ENCODE peak calls at places on chromosomes 6 and 20, in seven cellular contexts. S, M, V, Q, F, A and D are unnamed samples.

GRCh38 chr20:51369503-51369902 is 173.0 kb downstream of the NFATC2 start:
- DNase-seq in S (no peak), M (no peak), V (no peak), Q (no peak), F (no peak), A (no peak), D (no peak)

GRCh38 chr6:20476501-20477043 is 57.7 kb upstream of the CDKAL1 start:
- DNase-seq in S (no peak), M (no peak), V (no peak), Q (no peak), F (no peak), A (no peak), D (no peak)

GRCh38 chr6:30500421-30501069 is 11.2 kb downstream of the HLA-E start:
- DNase-seq in S (no peak), M (peak; percentile 85), V (no peak), Q (no peak), F (no peak), A (no peak), D (no peak)

GRCh38 chr6:56891754-56892153 is 63.2 kb upstream of the BEND6 start:
- DNase-seq in S (no peak), M (no peak), V (no peak), Q (no peak), F (no peak), A (no peak), D (peak; percentile 24)

GRCh38 chr6:168232046-168232445 is 87.5 kb downstream of the DACT2 start:
- DNase-seq in S (no peak), M (no peak), V (no peak), Q (no peak), F (no peak), A (no peak), D (no peak)

GRCh38 chr6:158861686-158862381 is 42.7 kb upstream of the EZR start:
- DNase-seq in S (no peak), M (peak; percentile 20), V (no peak), Q (no peak), F (no peak), A (no peak), D (peak; percentile 46)

GRCh38 chr6:69265090-69265489 is 531.7 kb downstream of the LMBRD1 start:
- DNase-seq in S (no peak), M (no peak), V (no peak), Q (no peak), F (no peak), A (no peak), D (no peak)

GRCh38 chr6:109342564-109342963 is 39.7 kb downstream of the CD164 start:
- DNase-seq in S (no peak), M (no peak), V (no peak), Q (no peak), F (no peak), A (no peak), D (no peak)

GRCh38 chr20:39874049-39874893 is 814.8 kb downstream of the MAFB start:
- DNase-seq in S (peak; percentile 92), M (peak; percentile 89), V (peak; percentile 87), Q (no peak), F (peak; percentile 54), A (peak; percentile 59), D (peak; percentile 77)

GRCh38 chr6:31332637-31333602 is 24.1 kb downstream of the HLA-B start:
- DNase-seq in S (no peak), M (no peak), V (no peak), Q (no peak), F (no peak), A (no peak), D (no peak)

GRCh38 chr20:3421985-3422384 is 14.5 kb upstream of the DNAAF9 start:
- DNase-seq in S (no peak), M (no peak), V (no peak), Q (no peak), F (no peak), A (no peak), D (no peak)

GRCh38 chr6:145071836-145072235 is 663.5 kb downstream of the EPM2A start:
- DNase-seq in S (no peak), M (no peak), V (no peak), Q (no peak), F (no peak), A (no peak), D (no peak)

GRCh38 chr20:17556842-17557674 is 12.8 kb upstream of the DSTN start:
- DNase-seq in S (no peak), M (peak; percentile 65), V (no peak), Q (no peak), F (no peak), A (no peak), D (peak; percentile 89)

GRCh38 chr6:44341095-44341890 is 1.2 kb upstream of the SPATS1 start:
- DNase-seq in S (no peak), M (no peak), V (no peak), Q (no peak), F (no peak), A (no peak), D (no peak)

GRCh38 chr20:63667858-63668257 is 9.7 kb downstream of the RTEL1 start:
- DNase-seq in S (no peak), M (no peak), V (no peak), Q (no peak), F (no peak), A (no peak), D (no peak)